ENCODE peak calls at places on chromosomes 1 and 21, in four cellular contexts. J, P, Q and C are unnamed samples.

GRCh38 chr1:72282690-72283203 is 408 bp upstream of the NEGR1 start:
- DNase-seq in J (peak), P (peak), Q (peak), C (peak)

GRCh38 chr1:236154126-236154525 is 11.8 kb downstream of the GPR137B start:
- DNase-seq in J (no peak), Q (no peak), P (no peak), C (peak)

GRCh38 chr1:154758346-154758745 is 111.7 kb downstream of the KCNN3 start:
- DNase-seq in J (no peak), Q (no peak), P (no peak), C (no peak)

GRCh38 chr1:159981351-159982055 is 27.5 kb upstream of the SLAMF9 start:
- DNase-seq in Q (no peak), J (no peak), P (no peak), C (no peak)

GRCh38 chr1:100152271-100152670 is 19.3 kb downstream of the TRMT13 start:
- DNase-seq in J (no peak), P (no peak), Q (no peak), C (no peak)

GRCh38 chr21:46454634-46455390 is 3.9 kb upstream of the DIP2A start:
- DNase-seq in J (no peak), Q (no peak), P (no peak), C (no peak)

GRCh38 chr21:33478858-33479678 is 706 bp downstream of the TMEM50B start:
- DNase-seq in J (peak), P (peak), Q (peak), C (peak)

GRCh38 chr1:245735831-245736530 is 581.2 kb downstream of the KIF26B start:
- DNase-seq in P (peak), Q (peak), J (no peak), C (no peak)

GRCh38 chr1:87956072-87956471 is 627.4 kb downstream of the LMO4 start:
- DNase-seq in P (peak), Q (peak), J (no peak), C (peak)

GRCh38 chr21:26686278-26686677 is 113.2 kb upstream of the CYYR1 start:
- DNase-seq in Q (peak), P (no peak), J (no peak), C (no peak)

GRCh38 chr1:108854226-108855019 is 2.5 kb downstream of the AKNAD1 start:
- DNase-seq in P (no peak), Q (peak), J (no peak), C (no peak)

GRCh38 chr1:2148691-2149090 is 45.9 kb downstream of the FAAP20 start:
- DNase-seq in Q (no peak), P (no peak), J (no peak), C (no peak)

GRCh38 chr1:240663160-240663879 is 51.4 kb upstream of the GREM2 start:
- DNase-seq in Q (peak), J (no peak), P (peak), C (no peak)

GRCh38 chr1:211648980-211649934 is 26.2 kb downstream of the NEK2 start:
- DNase-seq in Q (peak), J (no peak), P (no peak), C (peak)

GRCh38 chr1:233277637-233278413 is 17.7 kb downstream of the PCNX2 start:
- DNase-seq in J (no peak), P (no peak), Q (no peak), C (no peak)

GRCh38 chr1:38997034-38997900 is 6.2 kb downstream of the AKIRIN1 start:
- DNase-seq in Q (no peak), J (no peak), P (no peak), C (no peak)

GRCh38 chr1:67735220-67735619 is 50.2 kb downstream of the GADD45A start:
- DNase-seq in J (no peak), Q (peak), P (no peak), C (no peak)

GRCh38 chr1:32266926-32267645 is 16.0 kb downstream of the LCK start:
- DNase-seq in P (peak), J (no peak), Q (peak), C (no peak)

GRCh38 chr1:19007491-19008441 is 51.3 kb upstream of the IFFO2 start:
- DNase-seq in Q (no peak), J (no peak), P (no peak), C (no peak)

GRCh38 chr1:112743174-112744018 is 28.3 kb upstream of the PPM1J start:
- DNase-seq in Q (peak), J (no peak), P (peak), C (no peak)

GRCh38 chr1:89523597-89524368 is 846 bp upstream of the LRRC8B start:
- DNase-seq in Q (peak), P (no peak), J (peak), C (peak)

GRCh38 chr1:81430955-81431646 is 369.6 kb upstream of the ADGRL2 start:
- DNase-seq in P (peak), J (no peak), Q (no peak), C (no peak)

GRCh38 chr1:243421784-243422183 is 165.9 kb downstream of the SDCCAG8 start:
- DNase-seq in J (peak), Q (peak), P (peak), C (no peak)

GRCh38 chr1:40610156-40610555 is 55.3 kb downstream of the RIMS3 start:
- DNase-seq in P (no peak), Q (no peak), J (no peak), C (no peak)

GRCh38 chr1:5265416-5266075 is 611.1 kb downstream of the AJAP1 start:
- DNase-seq in J (no peak), P (no peak), Q (no peak), C (peak)

GRCh38 chr1:89575207-89575606 is 50.6 kb downstream of the LRRC8B start:
- DNase-seq in J (no peak), Q (no peak), P (no peak), C (no peak)

GRCh38 chr21:37530901-37531351 is 164.4 kb downstream of the DYRK1A start:
- DNase-seq in Q (no peak), J (no peak), P (no peak), C (no peak)

GRCh38 chr1:188670837-188671236 is 1806.8 kb downstream of the BRINP3 start:
- DNase-seq in Q (no peak), P (peak), J (no peak), C (no peak)

GRCh38 chr1:47684964-47685762 is 247.3 kb downstream of the FOXD2 start:
- DNase-seq in Q (no peak), P (peak), J (no peak), C (no peak)

GRCh38 chr1:47403321-47403720 is 12.8 kb upstream of the FOXE3 start:
- DNase-seq in Q (no peak), P (no peak), J (no peak), C (no peak)

GRCh38 chr21:43867936-43868335 is 2.9 kb downstream of the AGPAT3 start:
- DNase-seq in P (no peak), Q (no peak), J (no peak), C (no peak)